ENCODE peak calls at places on chromosomes 6 and 20, in five cellular contexts. One of them, this sample, is unnamed.

GRCh38 chr20:57090590-57091560 is 175.6 kb downstream of the BMP7 start:
- DNase-seq in activated naive CD8-positive, alpha-beta T cell treated with anti-CD3 and anti-CD28 coated beads for 36 hours: peak; percentile 14
- DNase-seq in upper lobe of left lung: no peak
- DNase-seq in activated CD8-positive, alpha-beta memory T cell treated with anti-CD3 and anti-CD28 coated beads, Interleukin-2, amount 10 ng/mL, durations not matched to agents 7 days and 5 days: no peak
- DNase-seq in stromal cell of bone marrow: no peak
- DNase-seq in this sample: no peak

GRCh38 chr6:118667988-118668387 is 16.6 kb upstream of the CEP85L start:
- DNase-seq in upper lobe of left lung: no peak
- DNase-seq in activated CD8-positive, alpha-beta memory T cell treated with anti-CD3 and anti-CD28 coated beads, Interleukin-2, amount 10 ng/mL, durations not matched to agents 7 days and 5 days: no peak
- DNase-seq in activated naive CD8-positive, alpha-beta T cell treated with anti-CD3 and anti-CD28 coated beads for 36 hours: no peak
- DNase-seq in stromal cell of bone marrow: no peak
- DNase-seq in this sample: no peak

GRCh38 chr6:127267742-127268588 is 1.3 kb downstream of the RNF146 start:
- DNase-seq in stromal cell of bone marrow: no peak
- DNase-seq in activated naive CD8-positive, alpha-beta T cell treated with anti-CD3 and anti-CD28 coated beads for 36 hours: no peak
- DNase-seq in upper lobe of left lung: no peak
- DNase-seq in activated CD8-positive, alpha-beta memory T cell treated with anti-CD3 and anti-CD28 coated beads, Interleukin-2, amount 10 ng/mL, durations not matched to agents 7 days and 5 days: no peak
- DNase-seq in this sample: no peak

GRCh38 chr6:94751641-94752329 is 825.5 kb upstream of the MANEA start:
- DNase-seq in activated naive CD8-positive, alpha-beta T cell treated with anti-CD3 and anti-CD28 coated beads for 36 hours: no peak
- DNase-seq in activated CD8-positive, alpha-beta memory T cell treated with anti-CD3 and anti-CD28 coated beads, Interleukin-2, amount 10 ng/mL, durations not matched to agents 7 days and 5 days: no peak
- DNase-seq in upper lobe of left lung: no peak
- DNase-seq in stromal cell of bone marrow: no peak
- DNase-seq in this sample: no peak

GRCh38 chr20:21323640-21324039 is 20.5 kb downstream of the XRN2 start:
- DNase-seq in activated naive CD8-positive, alpha-beta T cell treated with anti-CD3 and anti-CD28 coated beads for 36 hours: no peak
- DNase-seq in activated CD8-positive, alpha-beta memory T cell treated with anti-CD3 and anti-CD28 coated beads, Interleukin-2, amount 10 ng/mL, durations not matched to agents 7 days and 5 days: no peak
- DNase-seq in stromal cell of bone marrow: no peak
- DNase-seq in upper lobe of left lung: no peak
- DNase-seq in this sample: no peak

GRCh38 chr20:4973330-4974097 is 27.8 kb downstream of the SLC23A2 start:
- DNase-seq in upper lobe of left lung: peak; percentile 71
- DNase-seq in activated CD8-positive, alpha-beta memory T cell treated with anti-CD3 and anti-CD28 coated beads, Interleukin-2, amount 10 ng/mL, durations not matched to agents 7 days and 5 days: peak; percentile 69
- DNase-seq in activated naive CD8-positive, alpha-beta T cell treated with anti-CD3 and anti-CD28 coated beads for 36 hours: peak; percentile 79
- DNase-seq in stromal cell of bone marrow: peak; percentile 81
- DNase-seq in this sample: peak; percentile 8

GRCh38 chr6:83536034-83536646 is 23.8 kb downstream of the PRSS35 start:
- DNase-seq in stromal cell of bone marrow: no peak
- DNase-seq in activated naive CD8-positive, alpha-beta T cell treated with anti-CD3 and anti-CD28 coated beads for 36 hours: peak; percentile 12
- DNase-seq in activated CD8-positive, alpha-beta memory T cell treated with anti-CD3 and anti-CD28 coated beads, Interleukin-2, amount 10 ng/mL, durations not matched to agents 7 days and 5 days: peak; percentile 55
- DNase-seq in upper lobe of left lung: peak; percentile 34
- DNase-seq in this sample: peak; percentile 55

GRCh38 chr20:64219202-64219601 is 36.3 kb upstream of the PCMTD2 start:
- DNase-seq in upper lobe of left lung: no peak
- DNase-seq in activated CD8-positive, alpha-beta memory T cell treated with anti-CD3 and anti-CD28 coated beads, Interleukin-2, amount 10 ng/mL, durations not matched to agents 7 days and 5 days: no peak
- DNase-seq in activated naive CD8-positive, alpha-beta T cell treated with anti-CD3 and anti-CD28 coated beads for 36 hours: no peak
- DNase-seq in stromal cell of bone marrow: no peak
- DNase-seq in this sample: no peak

GRCh38 chr6:63351995-63352586 is 32.3 kb upstream of the LGSN start:
- DNase-seq in upper lobe of left lung: no peak
- DNase-seq in activated naive CD8-positive, alpha-beta T cell treated with anti-CD3 and anti-CD28 coated beads for 36 hours: no peak
- DNase-seq in stromal cell of bone marrow: peak; percentile 49
- DNase-seq in activated CD8-positive, alpha-beta memory T cell treated with anti-CD3 and anti-CD28 coated beads, Interleukin-2, amount 10 ng/mL, durations not matched to agents 7 days and 5 days: no peak
- DNase-seq in this sample: no peak

GRCh38 chr6:113959235-113959634 is 11.7 kb downstream of the HDAC2 start:
- DNase-seq in activated CD8-positive, alpha-beta memory T cell treated with anti-CD3 and anti-CD28 coated beads, Interleukin-2, amount 10 ng/mL, durations not matched to agents 7 days and 5 days: no peak
- DNase-seq in activated naive CD8-positive, alpha-beta T cell treated with anti-CD3 and anti-CD28 coated beads for 36 hours: no peak
- DNase-seq in stromal cell of bone marrow: no peak
- DNase-seq in upper lobe of left lung: no peak
- DNase-seq in this sample: no peak